ENCODE peak calls at places on chromosomes 11 and 22, in eight cellular contexts. S, E, O, U, L, X, A and M are unnamed samples.

GRCh38 chr11:746289-747175 is 732 bp upstream of the TALDO1 start:
- DNase-seq in E (no peak), S (peak; percentile 64), A (peak; percentile 72), L (peak; percentile 57), X (no peak), U (peak; percentile 57), O (no peak), M (no peak)

GRCh38 chr11:19071255-19071654 is 10.7 kb upstream of the MRGPRX2 start:
- DNase-seq in L (peak; percentile 79), S (peak; percentile 95), E (peak; percentile 53), A (peak; percentile 58), O (peak; percentile 84), U (peak; percentile 80), X (peak; percentile 77), M (peak; percentile 80)

GRCh38 chr11:118076754-118077281 is at the start of gene TMPRSS4:
- DNase-seq in X (peak; percentile 26), U (no peak), L (no peak), S (peak; percentile 79), A (no peak), E (no peak), O (no peak), M (no peak)

GRCh38 chr11:119481021-119481666 is 58.2 kb upstream of the THY1 start:
- DNase-seq in S (peak; percentile 86), X (peak; percentile 88), E (peak; percentile 65), O (peak; percentile 48), U (peak; percentile 93), L (peak; percentile 91), A (peak; percentile 93), M (peak; percentile 95)

GRCh38 chr11:108853864-108854263 is 189.0 kb downstream of the DDX10 start:
- DNase-seq in L (no peak), O (no peak), S (peak; percentile 32), X (no peak), E (no peak), U (no peak), A (no peak), M (no peak)

GRCh38 chr11:11409916-11410315 is 56.9 kb upstream of the CSNK2A3 start:
- DNase-seq in U (no peak), X (no peak), E (no peak), L (no peak), O (no peak), S (no peak), A (no peak), M (no peak)

GRCh38 chr11:76637491-76638266 is 32.9 kb downstream of the LRRC32 start:
- DNase-seq in S (no peak), X (peak; percentile 87), U (no peak), E (no peak), L (peak; percentile 54), A (no peak), O (no peak), M (no peak)

GRCh38 chr22:45805413-45805812 is 133.8 kb downstream of the ATXN10 start:
- DNase-seq in L (no peak), E (no peak), X (no peak), S (no peak), A (no peak), U (no peak), O (no peak), M (no peak)

GRCh38 chr11:72421351-72421750 is 13.0 kb downstream of the CLPB start:
- DNase-seq in L (no peak), O (no peak), S (no peak), E (no peak), U (no peak), A (no peak), X (no peak), M (no peak)

GRCh38 chr11:70481625-70482528 is 83.5 kb downstream of the CTTN start:
- DNase-seq in O (no peak), L (no peak), E (no peak), X (peak; percentile 90), S (no peak), A (no peak), U (no peak), M (no peak)

DNA sequence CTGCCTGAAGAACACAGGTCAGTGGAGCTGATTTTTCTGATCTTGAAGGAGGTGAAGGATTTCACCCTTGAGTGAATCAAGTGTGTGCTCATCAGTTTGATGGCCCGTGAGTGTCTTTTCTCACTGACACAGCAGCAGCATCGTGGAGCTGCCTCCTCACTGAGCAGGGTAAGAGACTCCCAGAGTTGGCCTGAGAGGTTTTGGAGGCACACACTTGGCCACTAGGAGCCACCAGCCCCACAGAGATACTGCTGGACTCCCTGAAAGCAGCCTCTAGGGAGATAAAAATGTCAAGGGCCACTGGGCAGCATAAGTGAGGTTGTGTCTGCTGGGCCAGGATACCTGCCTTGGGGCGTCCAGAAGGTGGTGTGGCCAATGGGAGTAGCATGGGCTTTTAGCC is 245.4 kb downstream of the GRIK4 start:
- DNase-seq in E (no peak), L (no peak), S (peak; percentile 32), A (no peak), O (no peak), X (no peak), U (no peak), M (no peak)
- TF ChIP-seq CTCF in E (no peak), L (no peak), S (peak; percentile 22), A (no peak), O (no peak), X (no peak), U (no peak), M (no peak)

GRCh38 chr22:49077586-49077985 is 750.1 kb downstream of the BRD1 start:
- DNase-seq in E (no peak), O (no peak), S (no peak), X (peak; percentile 13), U (no peak), L (no peak), A (no peak), M (no peak)
- TF ChIP-seq CTCF in E (no peak), O (no peak), S (no peak), X (no peak), U (no peak), L (no peak), A (no peak), M (no peak)

DNA sequence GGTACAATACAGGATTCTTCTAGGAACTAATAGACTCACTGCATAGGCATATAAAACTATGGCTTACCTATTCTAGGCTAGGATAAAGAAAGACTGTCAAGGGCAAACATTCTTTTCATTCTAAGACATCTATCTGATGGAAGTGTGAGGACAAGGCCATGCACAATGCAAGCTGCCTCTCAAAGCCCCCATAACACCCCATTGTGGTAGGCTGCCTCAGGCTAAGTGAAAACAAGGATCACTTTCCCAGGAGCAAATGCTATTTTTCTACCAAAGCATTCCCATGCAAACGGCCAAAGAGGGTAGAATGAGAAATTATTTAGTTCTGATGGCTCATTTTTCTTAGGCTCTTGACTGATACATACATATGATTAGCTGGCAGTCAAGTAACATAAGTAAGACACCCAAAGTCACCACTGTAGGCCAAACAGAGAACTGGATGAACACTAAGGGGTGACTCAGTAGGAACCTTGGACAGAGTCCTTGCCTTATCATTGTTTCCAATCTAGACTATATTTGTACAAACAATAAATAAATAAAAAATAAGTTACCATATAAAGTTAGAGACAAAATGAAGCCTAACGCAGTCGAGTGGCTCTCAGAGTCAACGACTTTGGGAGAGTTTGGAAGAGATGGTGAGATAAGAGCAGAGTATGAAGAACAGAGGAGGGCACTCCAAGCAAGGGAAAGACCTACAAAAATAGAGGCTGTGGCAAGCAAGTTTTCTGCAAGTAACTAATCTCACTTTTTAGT is 303.6 kb downstream of the SBF2 start:
- DNase-seq in O (no peak), E (no peak), L (no peak), S (peak; percentile 12), U (no peak), X (no peak), A (no peak), M (no peak)
- TF ChIP-seq CTCF in O (no peak), E (no peak), L (no peak), S (peak; percentile 27), U (no peak), X (no peak), A (no peak), M (no peak)

GRCh38 chr11:63919267-63920125 is 2.5 kb upstream of the RCOR2 start:
- DNase-seq in E (no peak), O (no peak), L (peak; percentile 37), A (peak; percentile 69), U (peak; percentile 94), X (peak; percentile 69), S (peak; percentile 96), M (peak; percentile 70)

GRCh38 chr11:63922673-63923192 is 5.8 kb upstream of the RCOR2 start:
- DNase-seq in S (no peak), O (no peak), A (no peak), X (no peak), E (no peak), L (no peak), U (no peak), M (no peak)

GRCh38 chr11:63918576-63919171 is 1.7 kb upstream of the RCOR2 start:
- DNase-seq in S (peak; percentile 82), O (no peak), E (no peak), U (peak; percentile 44), L (peak; percentile 32), A (no peak), X (peak; percentile 60), M (peak; percentile 34)

GRCh38 chr11:63920126-63920869 is 3.3 kb upstream of the RCOR2 start:
- DNase-seq in S (peak; percentile 88), U (peak; percentile 83), X (peak; percentile 81), E (no peak), A (peak; percentile 85), L (peak; percentile 40), O (no peak), M (peak; percentile 73)

DNA sequence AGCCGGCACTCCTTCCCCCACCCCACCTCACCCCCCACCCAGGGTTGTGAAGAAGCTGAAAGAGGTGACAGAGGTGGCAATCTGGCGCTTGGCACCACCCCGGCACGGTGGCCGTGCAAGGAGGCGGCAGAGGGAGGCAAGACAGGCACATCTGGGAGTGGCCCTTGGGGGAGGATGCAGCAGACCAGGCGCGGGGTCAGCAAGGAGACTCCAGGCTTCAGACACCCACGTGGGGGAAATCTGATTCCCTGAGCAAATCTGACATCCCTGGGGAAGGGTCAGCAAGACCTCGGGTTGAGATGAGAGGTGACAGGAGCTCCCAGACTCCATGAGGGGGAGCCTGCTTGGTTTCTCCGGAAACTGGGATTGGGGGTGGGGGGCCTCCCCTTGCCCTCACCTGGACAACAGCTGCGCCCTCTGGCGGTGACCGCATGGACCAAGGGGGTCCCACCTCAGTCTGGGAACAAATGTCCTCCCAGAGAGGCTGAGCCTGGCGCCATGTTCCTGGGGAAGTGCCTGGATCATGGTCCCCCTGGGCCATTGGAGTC is 4.0 kb upstream of the RCOR2 start:
- DNase-seq in O (no peak), A (no peak), L (peak; percentile 78), U (peak; percentile 91), S (peak; percentile 94), E (no peak), X (no peak), M (peak; percentile 83)
- TF ChIP-seq CTCF in O (peak; percentile 73), A (peak; percentile 30), L (peak; percentile 48), U (peak; percentile 82), S (peak; percentile 92), E (peak; percentile 52), X (peak; percentile 19), M (peak; percentile 68)

DNA sequence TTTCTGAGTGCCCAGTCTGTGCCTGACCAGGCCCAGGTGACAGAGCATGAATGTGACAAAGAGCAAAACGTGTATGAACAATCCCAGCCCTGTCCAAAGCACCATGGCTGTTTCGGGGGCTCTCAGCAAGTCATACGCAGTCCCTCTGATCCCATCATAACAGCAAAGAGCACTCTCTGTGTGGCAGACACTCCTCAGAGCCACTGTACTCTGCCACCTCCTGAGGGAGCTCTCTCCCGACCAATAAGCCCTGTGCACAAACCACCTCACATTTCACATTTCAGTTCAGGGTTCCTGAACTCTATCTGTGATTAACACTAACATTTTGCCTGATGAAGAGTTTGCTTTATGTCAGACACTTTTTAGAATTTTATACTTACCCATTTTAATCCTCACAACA is 6.6 kb downstream of the DGCR2 start:
- DNase-seq in S (no peak), O (no peak), E (no peak), L (no peak), X (no peak), A (no peak), U (no peak), M (no peak)
- TF ChIP-seq CTCF in S (no peak), O (peak; percentile 25), E (peak; percentile 45), L (peak; percentile 41), X (no peak), A (peak; percentile 53), U (no peak), M (no peak)